ENCODE peak calls at places on chromosomes 5 and 9, in eight cellular contexts. W is GM23248, Q is Panc1, A is choroid plexus epithelial cell, N is transverse colon, H is A549, Z is astrocyte of the cerebellum, B is right cardiac atrium. R is an unnamed sample.

GRCh38 chr5:180161420-180162303 is 47.3 kb downstream of the RASGEF1C start:
- DNase-seq in W (no peak), Z (no peak), B (no peak), Q (no peak), H (no peak), N (no peak), A (peak), R (no peak)

GRCh38 chr5:149559712-149560111 is 8.5 kb upstream of the CSNK1A1 start:
- DNase-seq in B (no peak), Z (no peak), W (peak), A (peak), Q (no peak), N (no peak), H (no peak), R (peak)

GRCh38 chr5:14406554-14406849 is 175.1 kb upstream of the OTULINL start:
- DNase-seq in Q (peak), W (peak), B (no peak), A (peak), N (no peak), Z (peak), H (no peak), R (peak)

GRCh38 chr5:1966461-1966860 is 83.7 kb upstream of the IRX4 start:
- DNase-seq in A (no peak), N (no peak), W (no peak), Z (no peak), Q (no peak), B (no peak), H (no peak), R (no peak)

GRCh38 chr9:21964925-21965385 is 29.2 kb downstream of the CDKN2A start:
- DNase-seq in W (peak), N (peak), B (no peak), Q (no peak), A (peak), Z (no peak), H (no peak), R (no peak)

GRCh38 chr9:30967484-30967883 is 1417.0 kb upstream of the ACO1 start:
- DNase-seq in Q (no peak), H (no peak), A (peak), Z (no peak), N (no peak), B (no peak), W (no peak), R (no peak)

GRCh38 chr5:118580959-118581358 is 407.4 kb downstream of the DTWD2 start:
- DNase-seq in A (no peak), W (peak), Q (no peak), B (no peak), N (no peak), H (no peak), Z (no peak), R (no peak)

GRCh38 chr9:133726401-133727276 is 11.5 kb downstream of the SARDH start:
- DNase-seq in B (peak), Q (no peak), Z (peak), H (peak), N (peak), A (peak), W (peak), R (no peak)

GRCh38 chr9:85959955-85960354 is 19.0 kb downstream of the NAA35 start:
- DNase-seq in Q (no peak), A (no peak), N (no peak), H (no peak), W (no peak), B (no peak), Z (no peak), R (no peak)

GRCh38 chr5:78560456-78560855 is 88.1 kb downstream of the LHFPL2 start:
- DNase-seq in W (no peak), Z (no peak), B (no peak), A (no peak), Q (no peak), H (no peak), N (no peak), R (no peak)

GRCh38 chr5:177310757-177311173 is 933 bp downstream of the MXD3 start:
- DNase-seq in A (peak), Z (no peak), H (no peak), W (peak), N (peak), Q (no peak), B (peak), R (no peak)

GRCh38 chr5:140632366-140633080 is 452 bp downstream of the CD14 start:
- DNase-seq in H (no peak), N (peak), Z (no peak), A (peak), W (peak), Q (no peak), B (peak), R (no peak)

GRCh38 chr5:125987677-125988255 is 435.4 kb upstream of the GRAMD2B start:
- DNase-seq in B (no peak), A (no peak), Z (no peak), H (no peak), Q (no peak), N (no peak), W (no peak), R (no peak)

GRCh38 chr5:176748073-176748966 is 62.0 kb upstream of the UNC5A start:
- DNase-seq in B (no peak), H (no peak), W (no peak), Q (no peak), Z (no peak), N (no peak), A (no peak), R (no peak)

GRCh38 chr5:141208478-141208877 is at the start of gene PCDHB12:
- DNase-seq in B (no peak), Z (no peak), H (no peak), N (no peak), Q (no peak), A (peak), W (peak), R (no peak)

GRCh38 chr5:178325311-178326053 is 92.9 kb upstream of the PHYKPL start:
- DNase-seq in Z (no peak), A (no peak), B (peak), H (no peak), W (no peak), Q (no peak), N (no peak), R (no peak)

GRCh38 chr5:132435891-132436290 is 54.7 kb downstream of the IRF1 start:
- DNase-seq in A (no peak), B (no peak), Q (no peak), N (peak), H (no peak), W (no peak), Z (no peak), R (no peak)

DNA sequence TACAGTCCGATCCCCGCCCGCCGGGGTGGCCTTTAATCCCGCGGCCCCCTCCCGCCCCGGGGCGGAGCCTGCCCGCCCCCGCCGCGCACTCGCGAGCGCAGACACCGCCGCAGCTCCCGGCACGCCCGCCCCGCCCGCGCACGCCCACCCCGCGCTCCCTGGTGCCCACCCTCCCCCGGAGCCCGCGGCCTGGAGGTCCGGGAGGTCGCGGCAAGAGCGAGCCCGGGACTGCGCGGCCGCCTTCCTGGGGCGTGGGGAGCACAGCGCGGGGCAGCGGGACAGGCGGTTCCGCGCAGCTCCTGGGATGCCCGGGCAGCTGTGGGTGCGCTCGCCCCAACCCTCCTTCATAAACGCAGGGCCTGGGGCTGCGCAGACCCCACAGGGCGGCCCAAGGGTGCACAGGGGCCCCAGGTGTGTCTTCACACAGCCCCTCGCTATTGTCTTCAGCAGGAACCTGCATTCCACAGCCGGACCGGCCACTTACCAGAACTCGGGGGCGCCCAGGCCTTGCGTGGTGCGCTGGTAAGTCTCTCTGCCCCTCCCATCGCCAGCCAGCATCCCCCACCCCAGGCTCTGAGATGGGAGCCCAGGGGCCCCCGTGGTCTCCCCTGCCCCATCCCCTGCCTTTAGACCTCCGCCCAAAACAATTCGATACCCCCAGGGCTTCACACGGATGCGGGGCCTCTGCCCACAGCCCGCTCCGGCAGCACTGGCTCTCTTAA is at the start of gene SLC9A3:
- DNase-seq in B (peak), N (no peak), W (no peak), A (no peak), H (no peak), Z (no peak), Q (no peak), R (no peak)
- H3K4me3 ChIP-seq in B (peak), N (peak), W (peak), A (no peak), H (peak), Z (no peak), Q (peak), R (no peak)

GRCh38 chr9:112890106-112891081 is at the start of gene SLC46A2:
- DNase-seq in W (peak), Z (no peak), Q (no peak), H (no peak), B (peak), A (no peak), N (no peak), R (no peak)
- H3K4me3 ChIP-seq in W (peak), Z (peak), Q (peak), H (peak), B (peak), A (peak), N (no peak), R (peak)

GRCh38 chr5:73751254-73751914 is 125.4 kb downstream of the ARHGEF28 start:
- DNase-seq in W (no peak), Q (no peak), H (no peak), Z (no peak), A (no peak), N (no peak), B (no peak), R (no peak)
- H3K4me3 ChIP-seq in W (no peak), Q (no peak), H (no peak), Z (no peak), A (no peak), N (no peak), B (no peak), R (no peak)

DNA sequence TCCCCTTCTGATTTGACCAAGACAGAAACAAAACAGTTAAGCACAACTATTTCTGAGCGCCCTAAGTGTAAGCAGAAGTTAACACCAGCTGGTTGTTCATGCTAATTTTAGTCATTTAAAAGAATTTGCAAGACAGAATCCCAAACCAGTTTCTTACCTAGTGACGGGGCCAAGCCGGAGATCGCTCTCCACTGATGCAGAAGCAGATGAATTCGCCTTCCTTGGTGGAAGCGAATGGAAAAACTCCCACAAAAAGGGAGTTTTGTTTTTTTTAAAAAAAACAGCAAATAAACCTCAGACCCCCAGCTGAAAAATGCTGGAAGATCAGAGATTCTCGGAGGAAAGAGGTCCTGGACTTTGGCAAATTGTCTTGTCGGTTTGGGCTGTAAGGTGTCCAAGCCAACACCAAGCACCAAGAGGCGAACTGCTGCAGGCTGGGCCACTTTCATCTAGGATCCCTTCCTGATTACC is 47.4 kb upstream of the GLDC start:
- DNase-seq in Q (no peak), Z (no peak), H (no peak), B (no peak), N (no peak), A (no peak), W (no peak), R (no peak)
- H3K4me3 ChIP-seq in Q (no peak), Z (no peak), H (no peak), B (no peak), N (no peak), A (no peak), W (no peak), R (no peak)

GRCh38 chr9:130715270-130716077 is 21.9 kb downstream of the EXOSC2 start:
- DNase-seq in W (peak), H (no peak), N (no peak), A (peak), B (no peak), Q (no peak), Z (no peak), R (no peak)
- H3K4me3 ChIP-seq in W (peak), H (peak), N (peak), A (peak), B (peak), Q (peak), Z (peak), R (peak)